ENCODE peak calls at places on chromosome 3, in four cellular contexts. J, D, W and H are unnamed samples.

GRCh38 chr3:61239871-61240270 is 11.4 kb downstream of the FHIT start:
- DNase-seq in J (no peak), D (peak; percentile 21), W (no peak), H (peak; percentile 50)

GRCh38 chr3:197406266-197406665 is 107.9 kb upstream of the DLG1 start:
- DNase-seq in J (peak; percentile 42), D (peak; percentile 37), W (no peak), H (no peak)

GRCh38 chr3:192772495-192772894 is 45.2 kb upstream of the FGF12 start:
- DNase-seq in J (no peak), D (peak; percentile 31), W (peak; percentile 50), H (peak; percentile 42)

GRCh38 chr3:158696618-158697017 is 24.2 kb upstream of the LXN start:
- DNase-seq in J (no peak), D (no peak), W (no peak), H (no peak)

GRCh38 chr3:195895900-195896360 is 12.4 kb downstream of the TNK2 start:
- DNase-seq in J (peak; percentile 59), D (peak; percentile 60), W (peak; percentile 51), H (peak; percentile 75)

GRCh38 chr3:124532071-124532470 is 198.2 kb upstream of the UMPS start:
- DNase-seq in J (no peak), D (no peak), W (no peak), H (no peak)

GRCh38 chr3:46276497-46277099 is 34.3 kb downstream of the CCR3 start:
- DNase-seq in J (peak; percentile 23), D (peak; percentile 42), W (peak; percentile 58), H (peak; percentile 61)

GRCh38 chr3:47186285-47186684 is 22.4 kb upstream of the SETD2 start:
- DNase-seq in J (no peak), D (no peak), W (no peak), H (no peak)

GRCh38 chr3:137035631-137036030 is 77.8 kb downstream of the IL20RB start:
- DNase-seq in J (peak; percentile 28), D (no peak), W (peak; percentile 27), H (no peak)

GRCh38 chr3:15206662-15207576 is 873 bp downstream of the CAPN7 start:
- DNase-seq in J (peak; percentile 39), D (peak; percentile 35), W (peak; percentile 28), H (no peak)

GRCh38 chr3:33523093-33523667 is 83.0 kb upstream of the UBP1 start:
- DNase-seq in J (no peak), D (no peak), W (no peak), H (no peak)

GRCh38 chr3:33525232-33525631 is 85.0 kb upstream of the UBP1 start:
- DNase-seq in J (no peak), D (no peak), W (no peak), H (no peak)

DNA sequence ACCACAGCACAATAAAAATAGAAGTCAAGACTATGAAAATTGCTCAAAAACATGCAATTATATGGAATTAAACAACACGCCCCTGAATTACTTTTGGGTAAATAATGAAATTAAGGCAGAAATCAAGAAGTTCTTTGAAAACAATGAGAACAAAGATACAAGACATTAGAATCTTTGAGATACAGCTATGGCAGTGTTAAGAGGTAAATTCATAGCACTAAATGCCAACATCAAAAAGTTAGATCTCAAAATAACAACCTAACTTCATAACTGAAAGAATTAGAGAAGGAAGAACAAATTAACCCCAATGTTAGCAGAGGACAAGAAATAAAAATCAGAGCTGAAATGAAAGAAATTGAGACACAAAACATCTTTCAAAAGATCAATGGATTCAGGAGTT is 86.6 kb upstream of the UBP1 start:
- DNase-seq in J (no peak), D (no peak), W (no peak), H (no peak)
- H3K36me3 ChIP-seq in J (no peaks in the 10 kb centered on the region), D (no peaks in the 10 kb centered on the region), W (peaks cover 12% of the 10 kb centered on the region), H (no peaks in the 10 kb centered on the region)

GRCh38 chr3:129992781-129993180 is 18.3 kb downstream of the TRH start:
- DNase-seq in J (peak; percentile 28), D (no peak), W (peak; percentile 45), H (no peak)
- TF ChIP-seq CTCF in J (peak; percentile 59), D (peak; percentile 17), W (peak; percentile 53), H (peak; percentile 32)

GRCh38 chr3:40532252-40532651 is 7.5 kb downstream of the ZNF621 start:
- DNase-seq in J (no peak), D (no peak), W (no peak), H (no peak)
- H3K36me3 ChIP-seq in J (peaks cover 23% of the 10 kb centered on the region), D (peaks cover 56% of the 10 kb centered on the region), W (peaks cover 45% of the 10 kb centered on the region), H (peaks cover 82% of the 10 kb centered on the region)

DNA sequence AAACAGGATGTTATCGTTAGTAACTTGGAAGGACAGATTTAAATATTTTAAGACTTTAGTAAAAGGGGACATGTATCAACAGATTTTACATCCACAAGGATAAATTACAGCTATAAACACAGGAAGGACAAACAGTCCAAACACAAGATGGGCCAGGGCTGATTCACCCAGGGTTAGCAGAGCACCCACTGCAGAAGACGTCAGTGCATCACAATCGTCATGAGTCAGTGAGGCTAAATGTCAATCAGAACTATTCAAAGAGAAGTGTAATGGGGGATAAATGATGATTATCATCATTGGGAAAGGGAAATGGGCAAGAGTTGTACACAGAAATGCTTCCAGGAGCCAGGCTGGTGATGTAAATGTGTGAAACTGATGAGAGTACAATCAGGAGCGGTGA is 226.8 kb downstream of the PLCL2 start:
- DNase-seq in J (no peak), D (peak; percentile 71), W (no peak), H (no peak)
- TF ChIP-seq CTCF in J (no peak), D (no peak), W (no peak), H (no peak)

DNA sequence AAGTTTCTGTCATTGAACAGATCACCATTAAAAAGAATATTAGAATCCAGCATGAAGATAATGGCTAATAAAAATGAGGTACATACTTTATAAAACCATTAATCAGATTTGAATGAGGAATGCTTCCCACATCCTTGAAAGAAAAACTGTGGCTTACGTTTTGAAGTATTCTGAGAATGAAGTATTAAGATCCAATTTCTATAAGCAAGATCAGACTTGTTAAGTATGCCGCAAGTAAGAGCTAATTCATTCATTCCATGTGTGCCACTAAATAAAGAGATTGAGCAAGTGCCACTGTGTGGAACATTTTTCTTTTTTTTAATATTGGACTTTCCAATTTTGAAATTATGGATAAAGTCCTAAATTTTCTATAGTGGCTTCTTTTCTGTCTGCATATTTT is 30.6 kb downstream of the NMD3 start:
- DNase-seq in J (no peak), D (no peak), W (no peak), H (no peak)
- H3K36me3 ChIP-seq in J (peaks cover 76% of the 10 kb centered on the region), D (peaks cover 62% of the 10 kb centered on the region), W (peaks cover 72% of the 10 kb centered on the region), H (peaks cover 51% of the 10 kb centered on the region)

DNA sequence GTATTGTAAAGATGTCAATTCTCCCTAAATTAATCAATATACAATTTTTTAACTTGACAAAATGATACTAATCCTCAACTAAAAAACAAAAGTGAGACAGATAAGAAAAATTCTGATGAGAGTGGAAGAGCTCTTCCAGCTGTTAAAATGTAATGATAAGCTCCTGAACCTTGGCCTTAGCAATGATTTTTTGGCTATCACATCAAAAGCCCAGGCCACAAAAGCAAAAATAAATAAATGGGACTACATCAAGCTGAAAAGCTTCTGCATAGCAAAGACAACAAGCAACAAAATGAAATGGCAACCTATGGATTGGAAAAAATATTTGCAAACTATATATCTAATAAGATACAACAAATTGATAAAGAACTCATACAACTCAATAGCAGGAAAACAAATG is 24.0 kb upstream of the SRPRB start:
- DNase-seq in J (no peak), D (no peak), W (no peak), H (no peak)
- TF ChIP-seq CTCF in J (no peak), D (no peak), W (no peak), H (no peak)

GRCh38 chr3:4297486-4297885 is 5.7 kb upstream of the SETMAR start:
- DNase-seq in J (no peak), D (no peak), W (no peak), H (no peak)
- H3K36me3 ChIP-seq in J (no peaks in the 10 kb centered on the region), D (no peaks in the 10 kb centered on the region), W (no peaks in the 10 kb centered on the region), H (no peaks in the 10 kb centered on the region)

GRCh38 chr3:98188553-98188952 is 22.1 kb downstream of the OR5H15 start:
- DNase-seq in J (no peak), D (no peak), W (peak; percentile 1), H (no peak)
- TF ChIP-seq CTCF in J (peak; percentile 55), D (no peak), W (no peak), H (no peak)

GRCh38 chr3:126024049-126024854 is 55.3 kb downstream of the ROPN1B start:
- DNase-seq in J (no peak), D (no peak), W (no peak), H (no peak)
- H3K36me3 ChIP-seq in J (no peaks in the 10 kb centered on the region), D (peaks cover 15% of the 10 kb centered on the region), W (no peaks in the 10 kb centered on the region), H (peaks cover 25% of the 10 kb centered on the region)

GRCh38 chr3:125582707-125583106 is 12.6 kb downstream of the OSBPL11 start:
- DNase-seq in J (peak; percentile 34), D (no peak), W (no peak), H (no peak)

GRCh38 chr3:125591116-125591755 is 4.1 kb downstream of the OSBPL11 start:
- DNase-seq in J (no peak), D (no peak), W (no peak), H (no peak)

GRCh38 chr3:125587039-125587664 is 8.1 kb downstream of the OSBPL11 start:
- DNase-seq in J (no peak), D (no peak), W (no peak), H (no peak)

GRCh38 chr3:125589743-125590142 is 5.6 kb downstream of the OSBPL11 start:
- DNase-seq in J (no peak), D (no peak), W (no peak), H (no peak)

GRCh38 chr3:125585595-125586223 is 9.6 kb downstream of the OSBPL11 start:
- DNase-seq in J (peak; percentile 67), D (peak; percentile 54), W (peak; percentile 63), H (no peak)
- TF ChIP-seq CTCF in J (peak; percentile 96), D (peak; percentile 85), W (peak; percentile 84), H (peak; percentile 94)